ENCODE peak calls at places on chromosomes 4 and X, in four cellular contexts. K is neural progenitor cell, X is HCT116, Q is uterus. T is an unnamed sample.

GRCh38 chr4:37763831-37764230 is 62.7 kb upstream of the PGM2 start:
- DNase-seq in K (no peak), X (no peak), Q (no peak), T (no peak)

GRCh38 chr4:126431049-126431448 is 1116.3 kb downstream of the FAT4 start:
- DNase-seq in K (no peak), X (no peak), Q (no peak), T (no peak)

GRCh38 chrX:39470588-39471155 is 627.1 kb downstream of the BCOR start:
- DNase-seq in K (no peak), X (no peak), Q (peak; percentile 88), T (no peak)

GRCh38 chrX:17601816-17602215 is 135.5 kb upstream of the SCML1 start:
- DNase-seq in K (no peak), X (no peak), Q (no peak), T (no peak)

GRCh38 chr4:164856396-164856795 is 20.6 kb upstream of the APELA start:
- DNase-seq in K (no peak), X (no peak), Q (no peak), T (no peak)

GRCh38 chr4:176945314-176945713 is 152.6 kb upstream of the VEGFC start:
- DNase-seq in K (no peak), X (no peak), Q (no peak), T (no peak)

GRCh38 chr4:126687655-126688358 is 945.0 kb upstream of the INTU start:
- DNase-seq in K (no peak), X (no peak), Q (no peak), T (no peak)

GRCh38 chr4:141630854-141631253 is 5.5 kb upstream of the IL15 start:
- DNase-seq in K (no peak), X (no peak), Q (no peak), T (no peak)

GRCh38 chrX:40845331-40845911 is 110.1 kb upstream of the MED14 start:
- DNase-seq in K (peak; percentile 61), X (no peak), Q (peak; percentile 41), T (peak; percentile 54)

GRCh38 chr4:15469402-15470148 is at the start of gene CC2D2A:
- DNase-seq in K (peak; percentile 50), X (no peak), Q (no peak), T (peak; percentile 39)

GRCh38 chr4:71833175-71833900 is 49.5 kb upstream of the GC start:
- DNase-seq in K (no peak), X (no peak), Q (no peak), T (no peak)

GRCh38 chr4:185358514-185359433 is 37.0 kb downstream of the LRP2BP start:
- DNase-seq in K (no peak), X (no peak), Q (no peak), T (no peak)

GRCh38 chr4:102774254-102774653 is 13.5 kb upstream of the MANBA start:
- DNase-seq in K (no peak), X (no peak), Q (no peak), T (no peak)

GRCh38 chrX:30910124-30910860 is 21.2 kb upstream of the TAB3 start:
- DNase-seq in K (no peak), X (no peak), Q (no peak), T (no peak)

GRCh38 chr4:80252427-80252826 is 14.0 kb upstream of the FGF5 start:
- DNase-seq in K (no peak), X (no peak), Q (no peak), T (no peak)

GRCh38 chrX:100687128-100687527 is 43.1 kb downstream of the SRPX2 start:
- DNase-seq in K (no peak), X (no peak), Q (no peak), T (no peak)

GRCh38 chr4:113636877-113637276 is 124.7 kb downstream of the CAMK2D start:
- DNase-seq in K (no peak), X (no peak), Q (no peak), T (no peak)

GRCh38 chr4:164252286-164252685 is 501.6 kb upstream of the SMIM31 start:
- DNase-seq in K (peak; percentile 88), X (no peak), Q (no peak), T (peak; percentile 18)

GRCh38 chrX:50697691-50698090 is 116.3 kb downstream of the SHROOM4 start:
- DNase-seq in K (no peak), X (no peak), Q (no peak), T (peak; percentile 60)

GRCh38 chr4:2427383-2428334 is 8.9 kb downstream of the CFAP99 start:
- DNase-seq in K (no peak), X (no peak), Q (no peak), T (no peak)

GRCh38 chrX:117989512-117989911 is 127.1 kb downstream of the KLHL13 start:
- DNase-seq in K (no peak), X (no peak), Q (no peak), T (peak; percentile 18)

GRCh38 chr4:39410415-39410814 is 3.7 kb downstream of the KLB start:
- DNase-seq in K (no peak), X (no peak), Q (no peak), T (no peak)

GRCh38 chr4:105966046-105966445 is 70.8 kb downstream of the NPNT start:
- DNase-seq in K (no peak), X (no peak), Q (no peak), T (peak; percentile 61)

GRCh38 chrX:148422531-148422930 is 77.9 kb upstream of the AFF2 start:
- DNase-seq in K (no peak), X (no peak), Q (no peak), T (no peak)

GRCh38 chr4:150149381-150149780 is 71.1 kb downstream of the DCLK2 start:
- DNase-seq in K (no peak), X (no peak), Q (no peak), T (no peak)

GRCh38 chr4:41976775-41977516 is 4.6 kb upstream of the DCAF4L1 start:
- DNase-seq in K (no peak), X (no peak), Q (no peak), T (no peak)

GRCh38 chr4:143344774-143345173 is 8.1 kb downstream of the GAB1 start:
- DNase-seq in K (no peak), X (no peak), Q (no peak), T (no peak)

GRCh38 chrX:109920325-109920724 is 82.6 kb upstream of the TMEM164 start:
- DNase-seq in K (no peak), X (no peak), Q (no peak), T (no peak)

GRCh38 chr4:26613242-26613641 is 29.4 kb downstream of the TBC1D19 start:
- DNase-seq in K (no peak), X (no peak), Q (no peak), T (no peak)

GRCh38 chr4:161949941-161950725 is 213.7 kb downstream of the FSTL5 start:
- DNase-seq in K (no peak), X (no peak), Q (no peak), T (no peak)

GRCh38 chrX:13248867-13249521 is 70.9 kb downstream of the ATXN3L start:
- DNase-seq in K (no peak), X (no peak), Q (no peak), T (no peak)

DNA sequence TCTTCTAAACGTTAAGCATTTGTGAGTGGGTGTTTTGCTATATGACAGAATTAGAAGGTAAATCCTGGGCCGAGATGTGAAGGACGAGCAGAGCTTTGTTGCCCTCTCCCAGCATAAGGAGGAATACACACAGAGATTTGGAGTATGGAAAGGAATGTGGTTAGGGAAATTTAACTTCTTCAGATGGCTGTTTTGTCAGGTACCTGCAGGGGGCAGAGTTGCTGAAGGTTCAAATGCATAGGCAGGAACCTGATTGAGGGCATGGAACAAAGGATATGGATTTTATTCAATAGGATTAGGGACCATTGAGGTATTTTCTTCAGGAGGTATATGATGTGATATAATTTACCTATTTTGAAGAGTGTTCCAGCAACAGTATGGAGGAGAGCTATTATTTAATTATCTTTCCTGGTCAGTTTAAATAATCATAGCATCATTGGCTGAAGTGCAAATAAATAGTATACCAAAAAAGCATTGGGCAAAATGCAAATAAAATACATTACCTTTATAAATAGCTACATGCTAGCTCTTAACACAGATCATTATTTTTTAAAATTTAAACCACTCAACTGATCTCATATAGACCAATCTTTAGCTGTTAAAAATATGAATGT is 143.6 kb downstream of the SLIT2 start:
- DNase-seq in K (peak; percentile 73), X (peak; percentile 37), Q (no peak), T (no peak)
- TF ChIP-seq CTCF in K (peak; percentile 86), X (peak; percentile 73), Q (no peak), T (peak; percentile 69)

GRCh38 chr4:75007891-75008290 is 75.0 kb downstream of the PARM1 start:
- DNase-seq in K (no peak), X (no peak), Q (no peak), T (no peak)

GRCh38 chr4:75011131-75011795 is 78.3 kb downstream of the PARM1 start:
- DNase-seq in K (no peak), X (no peak), Q (no peak), T (no peak)

GRCh38 chr4:75004755-75005668 is 72.1 kb downstream of the PARM1 start:
- DNase-seq in K (no peak), X (no peak), Q (no peak), T (no peak)

GRCh38 chr4:75005727-75006126 is 72.8 kb downstream of the PARM1 start:
- DNase-seq in K (no peak), X (no peak), Q (no peak), T (no peak)

GRCh38 chr4:75009138-75009537 is 76.2 kb downstream of the PARM1 start:
- DNase-seq in K (no peak), X (no peak), Q (no peak), T (no peak)
- H3K4me3 ChIP-seq in K (no peak overlapping the region), X (no peak overlapping the region), Q (no peak overlapping the region), T (no peak overlapping the region)

DNA sequence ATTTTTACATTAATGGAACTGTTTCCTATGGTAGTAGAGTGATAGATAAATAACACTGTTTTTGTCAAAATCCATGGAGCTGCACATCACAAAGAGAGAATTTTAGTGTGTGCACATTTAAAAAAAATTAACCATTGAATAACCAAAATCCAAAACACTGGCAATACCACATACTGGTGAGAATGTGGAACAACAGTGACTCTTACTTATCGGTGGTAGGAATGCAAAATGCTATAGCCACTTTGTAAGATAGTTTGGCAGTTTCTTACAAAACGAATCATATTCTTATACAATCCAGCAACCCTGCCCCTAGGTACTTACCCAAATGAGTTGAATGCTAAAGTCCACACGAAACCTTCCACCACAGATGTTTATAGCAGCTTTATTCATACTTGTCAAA is 229.6 kb upstream of the GPR101 start:
- DNase-seq in K (no peak), X (no peak), Q (no peak), T (no peak)
- H3K27me3 ChIP-seq in K (no peaks in the 10 kb centered on the region), X (no peaks in the 10 kb centered on the region), Q (no peaks in the 10 kb centered on the region), T (no peaks in the 10 kb centered on the region)

DNA sequence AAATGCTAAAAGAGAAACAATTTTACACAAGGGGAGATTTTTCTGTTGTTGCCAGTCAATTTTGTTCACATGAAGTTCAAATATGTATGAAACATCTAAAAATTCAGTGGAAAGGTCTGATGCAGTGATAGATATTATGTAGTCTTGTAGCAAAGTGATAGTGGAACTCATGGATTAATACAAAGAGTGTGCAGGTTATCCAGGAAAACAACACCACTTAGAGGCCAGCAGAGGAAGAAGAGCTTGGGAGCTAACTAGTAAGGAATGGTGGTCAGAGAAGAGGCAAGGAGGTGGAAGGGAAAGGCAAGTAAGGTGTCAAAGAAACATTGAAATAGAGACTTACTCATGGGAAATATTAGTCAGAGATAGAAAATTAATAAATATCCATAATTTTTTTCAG is 395.6 kb downstream of the MAPK10 start:
- DNase-seq in K (no peak), X (no peak), Q (no peak), T (no peak)
- TF ChIP-seq CTCF in K (peak; percentile 31), X (peak; percentile 22), Q (no peak), T (peak; percentile 32)

GRCh38 chr4:10118355-10119004 is 1.9 kb upstream of the WDR1 start:
- DNase-seq in K (no peak), X (no peak), Q (no peak), T (no peak)
- H3K4me3 ChIP-seq in K (no peak overlapping the region), X (no peak overlapping the region), Q (no peak overlapping the region), T (no peak overlapping the region)

T was measured in kidney epithelial cell.